ENCODE peak calls at places on chromosomes 6 and 20, in four cellular contexts. O, N, S and M are unnamed samples.

GRCh38 chr6:1445650-1446645 is 56.6 kb downstream of the FOXF2 start:
- DNase-seq in O (no peak), N (no peak), S (no peak), M (no peak)

GRCh38 chr6:72464246-72464645 is 157.6 kb upstream of the KCNQ5 start:
- DNase-seq in O (no peak), N (no peak), S (peak), M (no peak)

GRCh38 chr20:34824861-34825529 is 456 bp downstream of the NCOA6 start:
- DNase-seq in O (peak), N (no peak), S (peak), M (peak)

GRCh38 chr6:1610497-1611321 is 994 bp downstream of the FOXC1 start:
- DNase-seq in O (peak), N (no peak), S (peak), M (peak)

GRCh38 chr6:131762984-131763383 is 44.8 kb upstream of the ENPP1 start:
- DNase-seq in O (no peak), N (no peak), S (peak), M (no peak)

GRCh38 chr6:28269492-28269891 is 2.5 kb downstream of the ZSCAN26 start:
- DNase-seq in O (peak), N (no peak), S (peak), M (no peak)

GRCh38 chr20:22799687-22800086 is 215.3 kb upstream of the FOXA2 start:
- DNase-seq in O (no peak), N (no peak), S (no peak), M (no peak)

GRCh38 chr6:136306466-136306865 is 16.8 kb upstream of the BCLAF1 start:
- DNase-seq in O (no peak), N (no peak), S (no peak), M (no peak)

GRCh38 chr20:1562622-1563021 is 5.1 kb upstream of the SIRPD start:
- DNase-seq in O (no peak), N (no peak), S (no peak), M (peak)

GRCh38 chr6:135675862-135676261 is 175.6 kb upstream of the PDE7B start:
- DNase-seq in O (peak), N (peak), S (peak), M (peak)

GRCh38 chr6:83985308-83985713 is 48.3 kb upstream of the MRAP2 start:
- DNase-seq in O (no peak), N (no peak), S (no peak), M (no peak)

GRCh38 chr6:431986-432385 is 40.4 kb downstream of the IRF4 start:
- DNase-seq in O (no peak), N (no peak), S (no peak), M (peak)

GRCh38 chr6:11181478-11182136 is 50.9 kb downstream of the NEDD9 start:
- DNase-seq in O (no peak), N (no peak), S (no peak), M (no peak)

GRCh38 chr6:1395941-1396908 is 6.8 kb downstream of the FOXF2 start:
- DNase-seq in O (no peak), N (no peak), S (no peak), M (no peak)

GRCh38 chr6:30885481-30885998 is 1.2 kb downstream of the DDR1 start:
- DNase-seq in O (peak), N (no peak), S (peak), M (peak)

GRCh38 chr6:150409576-150410066 is 40.8 kb downstream of the IYD start:
- DNase-seq in O (no peak), N (no peak), S (no peak), M (no peak)

GRCh38 chr6:13383280-13384163 is 55.2 kb upstream of the TBC1D7 start:
- DNase-seq in O (peak), N (peak), S (peak), M (peak)

GRCh38 chr6:108113557-108114519 is 39.3 kb upstream of the OSTM1 start:
- DNase-seq in O (peak), N (no peak), S (peak), M (peak)

GRCh38 chr6:126661646-126662045 is 321.7 kb downstream of the CENPW start:
- DNase-seq in O (peak), N (no peak), S (peak), M (no peak)

GRCh38 chr6:27049863-27050781 is 197.4 kb upstream of the PRSS16 start:
- DNase-seq in O (peak), N (no peak), S (no peak), M (no peak)

DNA sequence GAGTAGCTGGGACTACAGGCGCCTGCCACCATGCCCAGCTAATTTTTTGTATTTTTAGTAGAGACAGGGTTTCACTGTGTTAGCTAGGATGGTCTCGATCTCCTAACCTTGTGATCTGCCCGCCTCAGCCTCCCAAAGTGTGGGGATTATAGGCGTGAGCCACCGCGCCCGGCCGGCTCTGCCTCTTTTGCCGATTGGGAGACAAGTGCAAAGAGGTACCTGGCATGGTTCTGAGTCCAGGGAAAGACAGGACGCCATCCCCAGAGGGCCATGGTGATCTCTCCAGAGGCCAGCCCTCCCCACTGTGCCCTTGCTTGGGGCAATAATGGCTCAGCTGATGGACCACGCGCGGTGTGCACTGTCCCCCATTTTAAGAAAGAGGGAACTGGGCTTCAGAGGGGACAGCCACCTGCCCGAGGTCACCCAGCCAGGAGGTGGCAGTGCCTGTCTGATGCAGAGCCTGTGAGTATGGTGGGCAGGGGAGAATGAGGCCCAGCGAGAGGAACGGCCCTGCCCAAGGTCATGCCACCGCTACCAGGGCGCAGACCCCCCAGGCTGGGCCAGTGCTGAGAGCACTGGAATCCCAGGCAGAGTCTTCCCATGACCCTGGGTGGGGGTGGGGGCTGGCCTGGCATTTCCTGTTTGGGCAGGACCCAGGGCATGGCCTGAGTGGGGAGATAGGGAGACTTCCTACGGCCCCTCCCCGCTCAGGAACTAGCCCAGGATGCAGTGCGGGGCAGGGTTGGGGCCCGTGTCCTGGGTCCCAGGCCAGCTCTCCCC is 61.0 kb downstream of the SNAI1 start:
- DNase-seq in O (no peak), N (no peak), S (no peak), M (no peak)
- TF ChIP-seq CTCF in O (no peak), N (no peak), S (no peak), M (no peak)

DNA sequence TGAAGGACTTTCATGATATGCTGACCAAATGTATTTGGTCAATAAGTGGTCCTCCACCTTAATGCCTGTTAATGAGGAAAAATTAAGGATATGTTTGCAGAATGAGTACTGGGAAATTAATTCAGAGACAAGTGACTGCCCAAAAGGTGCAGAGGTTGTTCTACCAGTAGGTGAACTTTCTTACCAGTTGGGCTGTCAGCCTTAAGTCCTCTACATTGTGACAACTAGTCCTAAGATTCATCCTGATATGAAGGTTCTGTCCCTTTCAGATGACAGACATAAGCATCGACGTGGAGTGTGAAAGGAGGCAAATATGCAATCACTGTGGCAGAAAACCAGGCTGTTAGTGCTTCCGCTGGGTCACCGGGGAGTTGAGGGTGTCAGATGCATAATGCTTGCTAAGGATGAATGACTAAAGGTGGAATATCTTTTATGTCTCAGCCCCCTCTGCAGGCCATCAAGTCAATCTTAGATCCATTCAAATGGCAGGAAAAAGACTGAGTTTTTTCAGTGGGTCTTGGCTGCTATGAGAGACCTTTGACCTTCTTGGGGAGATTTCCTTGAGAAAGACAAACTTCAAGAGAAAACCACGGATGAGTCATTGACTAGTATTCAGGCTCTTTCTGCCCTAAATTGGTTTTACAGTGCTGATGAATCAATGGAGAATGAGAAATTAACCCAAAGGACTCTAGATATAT is 226.0 kb downstream of the TPBG start:
- DNase-seq in O (peak), N (no peak), S (peak), M (peak)
- TF ChIP-seq CTCF in O (peak), N (peak), S (peak), M (no peak)

GRCh38 chr6:17470953-17471335 is 77.5 kb downstream of the CAP2 start:
- DNase-seq in O (peak), N (no peak), S (peak), M (no peak)
- TF ChIP-seq CTCF in O (peak), N (no peak), S (no peak), M (no peak)

DNA sequence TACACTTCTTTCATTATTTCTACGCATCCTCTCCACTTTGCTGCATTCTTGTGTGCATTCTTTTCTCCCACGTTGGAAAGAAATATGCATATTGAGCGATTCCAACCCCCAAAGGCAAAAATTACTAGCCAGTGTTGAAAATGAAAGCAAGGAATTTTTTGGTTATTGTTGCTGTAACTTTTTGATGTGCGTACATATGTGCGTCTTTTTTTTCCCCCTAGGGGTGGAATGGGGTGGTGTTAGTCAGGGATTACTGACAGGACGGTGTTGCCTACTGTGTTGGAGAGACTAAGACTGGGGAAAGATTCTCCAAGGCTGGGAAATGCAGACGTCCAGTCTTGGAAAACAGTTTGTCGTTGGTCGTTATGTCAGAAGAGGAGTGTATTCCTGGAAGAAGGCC is 44.2 kb upstream of the ESR1 start:
- DNase-seq in O (peak), N (no peak), S (peak), M (no peak)
- TF ChIP-seq CTCF in O (peak), N (peak), S (peak), M (no peak)

GRCh38 chr6:40723967-40724366 is 136.8 kb upstream of the LRFN2 start:
- DNase-seq in O (no peak), N (no peak), S (no peak), M (no peak)
- TF ChIP-seq CTCF in O (no peak), N (no peak), S (no peak), M (no peak)

GRCh38 chr6:153367006-153367405 is 235.9 kb upstream of the RGS17 start:
- DNase-seq in O (no peak), N (no peak), S (no peak), M (no peak)
- TF ChIP-seq CTCF in O (no peak), N (no peak), S (no peak), M (no peak)

GRCh38 chr6:29376003-29376402 is 912 bp upstream of the OR12D3 start:
- DNase-seq in O (peak), N (no peak), S (no peak), M (peak)
- TF ChIP-seq CTCF in O (peak), N (peak), S (no peak), M (no peak)

GRCh38 chr6:157944983-157945931 is 36.4 kb upstream of the SYNJ2 start:
- DNase-seq in O (no peak), N (no peak), S (peak), M (no peak)

GRCh38 chr6:157946053-157946617 is 35.5 kb upstream of the SYNJ2 start:
- DNase-seq in O (no peak), N (no peak), S (no peak), M (no peak)

GRCh38 chr6:157943964-157944283 is 37.7 kb upstream of the SYNJ2 start:
- DNase-seq in O (no peak), N (no peak), S (no peak), M (no peak)

GRCh38 chr6:157943249-157943963 is 38.3 kb upstream of the SYNJ2 start:
- DNase-seq in O (no peak), N (no peak), S (no peak), M (no peak)

DNA sequence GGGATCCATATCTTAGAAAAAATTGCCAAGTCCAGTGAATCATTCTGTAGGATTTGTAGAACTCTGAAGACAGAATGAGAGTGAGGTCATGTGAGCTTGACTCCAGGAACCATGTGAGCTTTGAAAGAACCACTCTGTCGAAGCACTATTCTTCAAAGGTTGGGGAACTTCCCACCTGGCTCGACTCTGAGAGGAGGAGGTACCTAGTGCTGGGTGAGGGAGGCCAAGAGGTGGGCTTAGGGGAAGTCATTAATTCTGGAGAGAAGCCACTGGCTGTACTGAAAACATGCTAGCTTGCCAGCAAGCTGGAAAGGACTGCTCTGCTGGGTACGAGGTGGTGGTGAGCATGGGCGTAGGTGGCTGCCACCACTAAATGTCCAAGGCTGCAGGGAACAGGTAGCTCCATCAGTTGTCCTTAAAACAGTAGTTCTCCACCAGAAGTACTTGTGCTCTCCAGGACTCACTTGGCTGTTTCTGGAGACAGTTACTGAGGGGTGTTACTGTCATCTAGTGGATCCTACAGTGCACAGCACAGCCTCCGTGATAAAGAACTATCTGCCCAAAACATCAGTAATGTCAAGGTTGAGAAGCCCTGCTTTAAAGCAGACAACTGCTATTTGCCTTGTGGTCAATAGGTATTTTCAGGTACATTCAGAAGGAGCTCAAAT is 34.7 kb upstream of the SYNJ2 start:
- DNase-seq in O (no peak), N (no peak), S (peak), M (peak)
- TF ChIP-seq CTCF in O (peak), N (peak), S (peak), M (peak)